ENCODE peak calls at places on chromosomes 4 and X, in four cellular contexts. One of them, this sample, is unnamed. For H3K79me2, the result is how much of the 10 kb centered on the place peaks cover.

GRCh38 chrX:118847676-118848075 is 24.1 kb downstream of the ZCCHC12 start:
- DNase-seq in fibroblast of lung: peak
- DNase-seq in K562: peak
- DNase-seq in OCI-LY7: peak
- DNase-seq in this sample: no peak

GRCh38 chr4:145061325-145061920 is 36.6 kb downstream of the ANAPC10 start:
- DNase-seq in fibroblast of lung: peak
- DNase-seq in K562: peak
- DNase-seq in OCI-LY7: peak
- DNase-seq in this sample: no peak

GRCh38 chr4:148103647-148104355 is 338.4 kb downstream of the NR3C2 start:
- DNase-seq in fibroblast of lung: peak
- DNase-seq in K562: no peak
- DNase-seq in OCI-LY7: no peak
- DNase-seq in this sample: no peak

GRCh38 chrX:71923516-71923915 is 12.9 kb downstream of the NHSL2 start:
- DNase-seq in fibroblast of lung: peak
- DNase-seq in K562: no peak
- DNase-seq in OCI-LY7: no peak
- DNase-seq in this sample: no peak

GRCh38 chr4:151990201-151990600 is 229.4 kb upstream of the GATB start:
- DNase-seq in fibroblast of lung: peak
- DNase-seq in K562: no peak
- DNase-seq in OCI-LY7: no peak
- DNase-seq in this sample: no peak

GRCh38 chrX:78019586-78020483 is 50.4 kb upstream of the PGAM4 start:
- DNase-seq in fibroblast of lung: no peak
- DNase-seq in K562: no peak
- DNase-seq in OCI-LY7: no peak
- DNase-seq in this sample: no peak

GRCh38 chr4:119525771-119526712 is 102.6 kb downstream of the PDE5A start:
- DNase-seq in fibroblast of lung: peak
- DNase-seq in K562: no peak
- DNase-seq in OCI-LY7: no peak
- DNase-seq in this sample: no peak

GRCh38 chrX:136551410-136551809 is 19.4 kb downstream of the VGLL1 start:
- DNase-seq in fibroblast of lung: no peak
- DNase-seq in K562: no peak
- DNase-seq in OCI-LY7: no peak
- DNase-seq in this sample: no peak

GRCh38 chr4:138405934-138406567 is 163.9 kb upstream of the SLC7A11 start:
- DNase-seq in fibroblast of lung: peak
- DNase-seq in K562: no peak
- DNase-seq in OCI-LY7: no peak
- DNase-seq in this sample: no peak

GRCh38 chrX:109485470-109486340 is 3.8 kb upstream of the GUCY2F start:
- DNase-seq in fibroblast of lung: peak
- DNase-seq in K562: peak
- DNase-seq in OCI-LY7: peak
- DNase-seq in this sample: peak

GRCh38 chr4:87132035-87132434 is 88.4 kb downstream of the KLHL8 start:
- DNase-seq in fibroblast of lung: no peak
- DNase-seq in K562: no peak
- DNase-seq in OCI-LY7: peak
- DNase-seq in this sample: no peak

GRCh38 chr4:125322363-125322730 is 7.6 kb downstream of the FAT4 start:
- DNase-seq in fibroblast of lung: peak
- DNase-seq in K562: no peak
- DNase-seq in OCI-LY7: no peak
- DNase-seq in this sample: peak

GRCh38 chr4:68905598-68906237 is 45.9 kb downstream of the UGT2A3 start:
- DNase-seq in fibroblast of lung: peak
- DNase-seq in K562: no peak
- DNase-seq in OCI-LY7: no peak
- DNase-seq in this sample: no peak

GRCh38 chr4:184416913-184417734 is 57.2 kb downstream of the IRF2 start:
- DNase-seq in fibroblast of lung: no peak
- DNase-seq in K562: no peak
- DNase-seq in OCI-LY7: peak
- DNase-seq in this sample: peak

GRCh38 chrX:21509912-21510311 is 135.7 kb downstream of the CNKSR2 start:
- DNase-seq in fibroblast of lung: peak
- DNase-seq in K562: no peak
- DNase-seq in OCI-LY7: no peak
- DNase-seq in this sample: no peak

GRCh38 chr4:75919914-75920313 is 17.7 kb upstream of the PPEF2 start:
- DNase-seq in fibroblast of lung: peak
- DNase-seq in K562: no peak
- DNase-seq in OCI-LY7: no peak
- DNase-seq in this sample: no peak

GRCh38 chrX:134801267-134801666 is 143.0 kb upstream of the PLAC1 start:
- DNase-seq in fibroblast of lung: peak
- DNase-seq in K562: peak
- DNase-seq in OCI-LY7: no peak
- DNase-seq in this sample: no peak

GRCh38 chr4:159829184-159829583 is 726.3 kb downstream of the RAPGEF2 start:
- DNase-seq in fibroblast of lung: no peak
- DNase-seq in K562: no peak
- DNase-seq in OCI-LY7: no peak
- DNase-seq in this sample: no peak

GRCh38 chrX:14616301-14616700 is 87.0 kb downstream of the GLRA2 start:
- DNase-seq in fibroblast of lung: peak
- DNase-seq in K562: no peak
- DNase-seq in OCI-LY7: no peak
- DNase-seq in this sample: no peak

GRCh38 chr4:67885727-67886126 is 1.9 kb upstream of the TMPRSS11D start:
- DNase-seq in fibroblast of lung: peak
- DNase-seq in K562: no peak
- DNase-seq in OCI-LY7: no peak
- DNase-seq in this sample: no peak

GRCh38 chr4:2817701-2818350 is 24.9 kb downstream of the SH3BP2 start:
- DNase-seq in fibroblast of lung: no peak
- DNase-seq in K562: no peak
- DNase-seq in OCI-LY7: no peak
- DNase-seq in this sample: no peak

GRCh38 chrX:11287505-11287904 is 5.7 kb upstream of the AMELX start:
- DNase-seq in fibroblast of lung: no peak
- DNase-seq in K562: no peak
- DNase-seq in OCI-LY7: no peak
- DNase-seq in this sample: no peak

GRCh38 chrX:134734343-134735001 is 76.2 kb upstream of the PLAC1 start:
- DNase-seq in fibroblast of lung: peak
- DNase-seq in K562: no peak
- DNase-seq in OCI-LY7: no peak
- DNase-seq in this sample: no peak

GRCh38 chr4:110815950-110816349 is 193.1 kb upstream of the PITX2 start:
- DNase-seq in fibroblast of lung: no peak
- DNase-seq in K562: no peak
- DNase-seq in OCI-LY7: no peak
- DNase-seq in this sample: no peak

GRCh38 chr4:155759372-155760252 is 791 bp downstream of the GUCY1B1 start:
- DNase-seq in fibroblast of lung: peak
- DNase-seq in K562: peak
- DNase-seq in OCI-LY7: no peak
- DNase-seq in this sample: no peak

GRCh38 chr4:48225368-48226141 is 44.1 kb downstream of the TEC start:
- DNase-seq in fibroblast of lung: no peak
- DNase-seq in K562: no peak
- DNase-seq in OCI-LY7: no peak
- DNase-seq in this sample: no peak

GRCh38 chr4:105808459-105809041 is 86.7 kb upstream of the NPNT start:
- DNase-seq in fibroblast of lung: peak
- DNase-seq in K562: no peak
- DNase-seq in OCI-LY7: no peak
- DNase-seq in this sample: no peak
- H3K4me2 ChIP-seq in fibroblast of lung: peak
- H3K4me2 ChIP-seq in K562: no peak
- H3K4me2 ChIP-seq in OCI-LY7: no peak
- H3K4me2 ChIP-seq in this sample: no peak

GRCh38 chr4:81085291-81085690 is 54.8 kb downstream of the BMP3 start:
- DNase-seq in fibroblast of lung: no peak
- DNase-seq in K562: no peak
- DNase-seq in OCI-LY7: no peak
- DNase-seq in this sample: no peak

GRCh38 chr4:81084624-81085023 is 54.1 kb downstream of the BMP3 start:
- DNase-seq in fibroblast of lung: no peak
- DNase-seq in K562: no peak
- DNase-seq in OCI-LY7: no peak
- DNase-seq in this sample: no peak

GRCh38 chr4:81084029-81084428 is 53.5 kb downstream of the BMP3 start:
- DNase-seq in fibroblast of lung: peak
- DNase-seq in K562: no peak
- DNase-seq in OCI-LY7: no peak
- DNase-seq in this sample: no peak

GRCh38 chr4:81081156-81081555 is 50.6 kb downstream of the BMP3 start:
- DNase-seq in fibroblast of lung: no peak
- DNase-seq in K562: no peak
- DNase-seq in OCI-LY7: no peak
- DNase-seq in this sample: no peak

GRCh38 chr4:81085979-81086378 is 55.5 kb downstream of the BMP3 start:
- DNase-seq in fibroblast of lung: no peak
- DNase-seq in K562: no peak
- DNase-seq in OCI-LY7: no peak
- DNase-seq in this sample: no peak
- H3K27ac ChIP-seq in fibroblast of lung: no peak
- H3K27ac ChIP-seq in K562: no peak
- H3K27ac ChIP-seq in OCI-LY7: no peak
- H3K27ac ChIP-seq in this sample: no peak

GRCh38 chr4:85883180-85883579 is 408.2 kb downstream of the ARHGAP24 start:
- DNase-seq in fibroblast of lung: no peak
- DNase-seq in K562: no peak
- DNase-seq in OCI-LY7: no peak
- DNase-seq in this sample: no peak

GRCh38 chr4:85884251-85884650 is 409.3 kb downstream of the ARHGAP24 start:
- DNase-seq in fibroblast of lung: no peak
- DNase-seq in K562: no peak
- DNase-seq in OCI-LY7: no peak
- DNase-seq in this sample: no peak

GRCh38 chr4:85889314-85889713 is 414.4 kb downstream of the ARHGAP24 start:
- DNase-seq in fibroblast of lung: no peak
- DNase-seq in K562: no peak
- DNase-seq in OCI-LY7: no peak
- DNase-seq in this sample: no peak

DNA sequence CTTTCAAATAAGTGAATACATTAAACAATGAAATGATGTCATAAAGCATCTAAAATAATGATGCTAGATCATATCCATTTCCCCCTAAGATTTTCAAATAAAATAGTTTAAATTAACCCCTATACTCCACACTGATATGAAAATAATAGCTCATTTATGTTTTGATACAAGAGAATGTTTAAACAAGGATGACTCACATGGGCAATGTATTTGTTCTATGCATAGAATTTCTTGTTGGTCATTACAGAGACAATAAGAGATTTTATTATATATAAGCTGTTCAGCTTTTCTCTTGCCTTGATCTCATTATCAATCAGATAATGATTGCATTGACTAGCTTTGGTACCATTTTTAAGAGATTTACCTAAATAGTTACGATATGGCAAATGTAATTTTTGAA is 411.7 kb downstream of the ARHGAP24 start:
- DNase-seq in fibroblast of lung: no peak
- DNase-seq in K562: no peak
- DNase-seq in OCI-LY7: no peak
- DNase-seq in this sample: no peak
- H3K79me2 ChIP-seq in fibroblast of lung: under half
- H3K79me2 ChIP-seq in K562: under half
- H3K79me2 ChIP-seq in OCI-LY7: under half
- H3K79me2 ChIP-seq in this sample: under half

DNA sequence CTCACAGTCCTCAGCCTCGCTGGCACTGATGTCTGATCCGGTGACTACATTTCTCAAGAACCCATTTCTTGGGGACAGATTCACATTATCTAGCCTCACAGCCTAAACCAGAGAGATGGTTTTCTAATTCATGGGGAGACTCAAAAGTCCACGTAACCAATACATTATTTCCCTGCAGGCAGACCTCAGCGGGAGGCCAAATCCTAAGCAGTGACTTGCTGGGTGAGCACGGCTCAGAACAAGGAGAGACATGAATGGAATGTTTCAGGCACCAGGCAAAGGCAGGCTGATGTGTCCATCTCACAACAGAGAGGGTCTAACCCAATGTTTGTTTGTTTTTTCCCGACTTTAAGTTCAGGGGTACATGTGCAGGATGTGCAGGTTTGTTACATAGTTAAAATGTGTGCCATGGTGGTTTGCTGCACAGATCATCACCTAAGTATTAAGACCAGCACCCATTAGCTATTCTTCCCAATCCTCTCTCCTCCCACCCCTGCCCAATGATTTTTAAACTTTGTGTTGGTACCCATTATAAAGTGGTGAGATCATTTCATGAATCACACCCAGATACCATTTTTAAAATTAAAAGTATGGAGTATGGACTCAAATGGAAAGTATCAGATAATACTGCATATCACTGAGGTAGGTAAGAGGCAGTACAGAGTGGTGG is 53.3 kb downstream of the SCD5 start:
- DNase-seq in fibroblast of lung: peak
- DNase-seq in K562: no peak
- DNase-seq in OCI-LY7: no peak
- DNase-seq in this sample: no peak
- H3K4me2 ChIP-seq in fibroblast of lung: no peak
- H3K4me2 ChIP-seq in K562: no peak
- H3K4me2 ChIP-seq in OCI-LY7: no peak
- H3K4me2 ChIP-seq in this sample: no peak

DNA sequence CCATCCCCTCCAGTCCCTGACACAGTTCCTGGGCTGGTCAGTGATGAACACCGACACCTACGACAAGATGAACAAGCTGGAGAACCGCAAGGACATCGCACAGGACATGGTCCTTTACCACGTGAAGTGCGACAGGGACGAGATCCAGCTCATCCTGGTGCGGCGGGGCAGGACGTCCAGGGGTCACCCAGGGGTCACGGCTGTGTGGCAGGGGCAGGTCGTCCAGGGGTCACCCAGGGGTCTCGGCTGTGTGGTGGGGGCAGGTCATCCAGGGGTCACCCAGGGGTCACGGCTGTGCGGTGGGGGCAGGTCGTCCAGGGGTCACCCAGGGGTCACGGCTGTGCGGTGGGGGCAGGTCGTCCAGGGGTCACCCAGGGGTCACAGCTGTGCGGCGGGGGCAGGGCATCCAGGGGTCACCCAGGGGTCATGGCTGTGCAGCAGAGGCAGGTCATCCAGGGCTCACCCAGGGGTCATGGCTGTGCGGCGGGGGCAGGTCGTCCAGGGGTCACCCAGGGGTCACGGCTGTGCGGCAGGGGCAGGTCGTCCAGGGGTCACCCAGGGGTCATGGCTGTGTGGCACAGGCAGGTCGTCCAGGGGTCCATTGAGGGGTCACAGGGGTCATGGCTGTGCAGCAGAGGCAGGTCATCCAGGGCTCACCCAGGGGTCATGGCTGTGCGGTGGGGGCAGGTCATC is 16.6 kb downstream of the ATP5ME start:
- DNase-seq in fibroblast of lung: no peak
- DNase-seq in K562: no peak
- DNase-seq in OCI-LY7: no peak
- DNase-seq in this sample: no peak
- H3K27ac ChIP-seq in fibroblast of lung: no peak
- H3K27ac ChIP-seq in K562: no peak
- H3K27ac ChIP-seq in OCI-LY7: no peak
- H3K27ac ChIP-seq in this sample: no peak

GRCh38 chrX:46954716-46955115 is 42.5 kb downstream of the JADE3 start:
- DNase-seq in fibroblast of lung: no peak
- DNase-seq in K562: no peak
- DNase-seq in OCI-LY7: no peak
- DNase-seq in this sample: no peak
- H3K79me2 ChIP-seq in fibroblast of lung: under half
- H3K79me2 ChIP-seq in K562: under half
- H3K79me2 ChIP-seq in OCI-LY7: under half
- H3K79me2 ChIP-seq in this sample: half or more